ENCODE peak calls at places on chromosome 2, in seven cellular contexts. C is A549; O is cardiac muscle cell; Y is aorta; E is PC-3; B is effector memory CD4-positive, alpha-beta T cell; T is upper lobe of right lung. W is an unnamed sample.

GRCh38 chr2:241608881-241609280 is 28.1 kb downstream of the THAP4 start:
- DNase-seq in C (no peak), O (no peak), Y (peak; percentile 62), E (no peak), B (no peak), T (no peak), W (no peak)

GRCh38 chr2:55518846-55519167 is 711 bp upstream of the CFAP36 start:
- DNase-seq in C (peak; percentile 28), O (peak; percentile 9), Y (no peak), E (no peak), B (no peak), T (no peak), W (no peak)

GRCh38 chr2:69138247-69138754 is 125.3 kb downstream of the ANTXR1 start:
- DNase-seq in C (peak; percentile 37), O (peak; percentile 80), Y (no peak), E (peak; percentile 86), B (no peak), T (no peak), W (no peak)

GRCh38 chr2:104412384-104412783 is 441.5 kb upstream of the POU3F3 start:
- DNase-seq in C (peak; percentile 7), O (no peak), Y (no peak), E (peak; percentile 50), B (no peak), T (no peak), W (no peak)

GRCh38 chr2:101559576-101559975 is 84.7 kb upstream of the RFX8 start:
- DNase-seq in C (no peak), O (peak; percentile 69), Y (peak; percentile 81), E (peak; percentile 76), B (no peak), T (no peak), W (no peak)

GRCh38 chr2:36509077-36509476 is 88.9 kb downstream of the FEZ2 start:
- DNase-seq in C (no peak), O (no peak), Y (no peak), E (no peak), B (no peak), T (no peak), W (no peak)

GRCh38 chr2:154015233-154015632 is 143.5 kb downstream of the GALNT13 start:
- DNase-seq in C (no peak), O (no peak), Y (no peak), E (no peak), B (no peak), T (no peak), W (no peak)

GRCh38 chr2:229714736-229715541 is 584 bp upstream of the DNER start:
- DNase-seq in C (peak; percentile 48), O (peak; percentile 78), Y (peak; percentile 83), E (peak; percentile 55), B (no peak), T (peak; percentile 80), W (no peak)

GRCh38 chr2:231000211-231000904 is 4.4 kb downstream of the SPATA3 start:
- DNase-seq in C (peak; percentile 49), O (no peak), Y (no peak), E (peak; percentile 23), B (no peak), T (no peak), W (no peak)

GRCh38 chr2:143513081-143513480 is 383.9 kb downstream of the ARHGAP15 start:
- DNase-seq in C (peak; percentile 3), O (peak; percentile 81), Y (no peak), E (peak; percentile 30), B (no peak), T (no peak), W (no peak)

GRCh38 chr2:88735133-88735532 is 43.7 kb downstream of the RPIA start:
- DNase-seq in C (no peak), O (no peak), Y (no peak), E (no peak), B (no peak), T (no peak), W (no peak)

GRCh38 chr2:32647180-32647651 is 19.4 kb downstream of the TTC27 start:
- DNase-seq in C (no peak), O (peak; percentile 94), Y (no peak), E (no peak), B (no peak), T (no peak), W (no peak)

GRCh38 chr2:98869868-98870267 is 66.2 kb downstream of the CRACDL start:
- DNase-seq in C (no peak), O (no peak), Y (no peak), E (peak; percentile 81), B (no peak), T (peak; percentile 92), W (no peak)

GRCh38 chr2:15634846-15635490 is 43.3 kb downstream of the DDX1 start:
- DNase-seq in C (no peak), O (peak; percentile 38), Y (no peak), E (peak; percentile 9), B (no peak), T (no peak), W (no peak)

GRCh38 chr2:153105829-153106578 is 372.6 kb downstream of the RPRM start:
- DNase-seq in C (no peak), O (no peak), Y (no peak), E (no peak), B (no peak), T (no peak), W (no peak)

GRCh38 chr2:8803658-8804379 is 33.6 kb downstream of the KIDINS220 start:
- DNase-seq in C (peak; percentile 88), O (peak; percentile 89), Y (no peak), E (peak; percentile 99), B (no peak), T (no peak), W (no peak)

GRCh38 chr2:25250331-25251031 is 82.1 kb upstream of the POMC start:
- DNase-seq in C (no peak), O (peak; percentile 48), Y (no peak), E (no peak), B (no peak), T (no peak), W (no peak)

GRCh38 chr2:157841485-157841884 is 34.6 kb downstream of the ACVR1 start:
- DNase-seq in C (no peak), O (no peak), Y (no peak), E (no peak), B (no peak), T (no peak), W (no peak)

GRCh38 chr2:125491663-125492062 is 1164.3 kb upstream of the GYPC start:
- DNase-seq in C (no peak), O (no peak), Y (no peak), E (no peak), B (no peak), T (no peak), W (no peak)

GRCh38 chr2:101736233-101736632 is 38.7 kb downstream of the MAP4K4 start:
- DNase-seq in C (no peak), O (no peak), Y (no peak), E (no peak), B (no peak), T (no peak), W (no peak)

GRCh38 chr2:42918041-42918440 is 125.7 kb upstream of the HAAO start:
- DNase-seq in C (no peak), O (no peak), Y (no peak), E (no peak), B (no peak), T (peak; percentile 37), W (no peak)

GRCh38 chr2:37742286-37742685 is 70.8 kb upstream of the CDC42EP3 start:
- DNase-seq in C (no peak), O (no peak), Y (no peak), E (peak; percentile 16), B (no peak), T (no peak), W (no peak)

GRCh38 chr2:196984888-196985287 is 58.4 kb upstream of the PGAP1 start:
- DNase-seq in C (no peak), O (no peak), Y (no peak), E (no peak), B (no peak), T (no peak), W (no peak)

GRCh38 chr2:75792146-75792545 is 81.4 kb upstream of the GCFC2 start:
- DNase-seq in C (no peak), O (no peak), Y (no peak), E (no peak), B (no peak), T (no peak), W (no peak)

GRCh38 chr2:176763871-176764404 is 448.7 kb upstream of the HNRNPA3 start:
- DNase-seq in C (no peak), O (no peak), Y (no peak), E (no peak), B (no peak), T (no peak), W (no peak)
- H3K4me3 ChIP-seq in C (no peak overlapping the region), O (no peak overlapping the region), Y (no peak overlapping the region), E (no peak overlapping the region), B (no peak overlapping the region), T (no peak overlapping the region), W (no peak overlapping the region)

GRCh38 chr2:150480971-150481830 is 6.3 kb downstream of the RND3 start:
- DNase-seq in C (no peak), O (no peak), Y (no peak), E (peak; percentile 41), B (no peak), T (no peak), W (no peak)
- H3K4me1 ChIP-seq in C (peaks cover 84% of the 10 kb centered on the region), O (peaks cover 15% of the 10 kb centered on the region), Y (peaks cover 5% of the 10 kb centered on the region), E (peaks cover 83% of the 10 kb centered on the region), B (no peaks in the 10 kb centered on the region), T (peaks cover 22% of the 10 kb centered on the region), W (no peaks in the 10 kb centered on the region)

DNA sequence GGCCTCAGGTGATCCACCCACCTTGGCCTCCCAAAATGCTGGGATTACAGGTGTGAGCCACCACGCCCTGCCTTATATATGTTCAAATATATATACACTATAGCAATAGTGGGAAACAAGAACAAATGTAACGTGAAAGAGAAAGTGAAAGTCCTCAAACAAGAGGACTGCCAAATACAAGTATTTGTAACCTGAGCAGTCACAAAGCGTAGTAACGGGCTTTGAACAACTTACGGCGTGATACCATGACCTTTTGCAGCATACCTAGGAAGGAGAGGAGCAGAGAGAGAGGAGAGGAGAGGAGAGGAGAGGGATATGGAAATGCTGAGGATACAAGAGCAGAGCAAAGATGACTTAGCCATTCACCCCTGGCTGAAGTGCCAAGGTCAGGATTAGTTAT is 113.8 kb upstream of the RGPD4 start:
- DNase-seq in C (no peak), O (no peak), Y (no peak), E (peak; percentile 29), B (no peak), T (no peak), W (no peak)
- H3K4me3 ChIP-seq in C (no peak overlapping the region), O (no peak overlapping the region), Y (no peak overlapping the region), E (peak overlapping the region; percentile 49), B (no peak overlapping the region), T (peak overlapping the region; percentile 19), W (no peak overlapping the region)

GRCh38 chr2:62206024-62206423 is 10.1 kb downstream of the B3GNT2 start:
- DNase-seq in C (no peak), O (no peak), Y (no peak), E (no peak), B (no peak), T (no peak), W (no peak)

GRCh38 chr2:62203459-62203858 is 7.5 kb downstream of the B3GNT2 start:
- DNase-seq in C (no peak), O (no peak), Y (no peak), E (no peak), B (no peak), T (no peak), W (no peak)

GRCh38 chr2:62205554-62205953 is 9.6 kb downstream of the B3GNT2 start:
- DNase-seq in C (no peak), O (no peak), Y (no peak), E (no peak), B (no peak), T (no peak), W (no peak)

GRCh38 chr2:62202729-62203128 is 6.8 kb downstream of the B3GNT2 start:
- DNase-seq in C (no peak), O (no peak), Y (no peak), E (no peak), B (no peak), T (no peak), W (no peak)

GRCh38 chr2:62204998-62205496 is 9.1 kb downstream of the B3GNT2 start:
- DNase-seq in C (no peak), O (no peak), Y (no peak), E (no peak), B (no peak), T (no peak), W (no peak)
- H3K4me1 ChIP-seq in C (peaks cover 6% of the 10 kb centered on the region), O (peaks cover 6% of the 10 kb centered on the region), Y (no peaks in the 10 kb centered on the region), E (no peaks in the 10 kb centered on the region), B (peaks cover 34% of the 10 kb centered on the region), T (peaks cover 62% of the 10 kb centered on the region), W (peaks cover 86% of the 10 kb centered on the region)